ENCODE peak calls at places on chromosomes 13 and 19, in ten cellular contexts. D is transverse colon, J is heart left ventricle, U is tibial nerve, R is testis, Y is adrenal gland, X is body of pancreas, H is breast epithelium, T is thyroid gland, K is Peyer's patch. O is an unnamed sample.

GRCh38 chr19:17125052-17125727 is 49.6 kb downstream of the MYO9B start:
- DNase-seq in D (no peak), J (no peak), U (no peak), R (no peak), Y (no peak), X (no peak), H (peak), T (no peak), K (no peak), O (no peak)

GRCh38 chr19:31611348-31611877 is 262.2 kb upstream of the TSHZ3 start:
- DNase-seq in D (no peak), J (no peak), U (no peak), R (no peak), Y (no peak), X (no peak), H (no peak), T (no peak), K (no peak), O (no peak)

GRCh38 chr19:17327654-17328516 is 6.8 kb downstream of the ANO8 start:
- DNase-seq in D (peak), J (no peak), U (no peak), R (peak), Y (peak), X (peak), H (peak), T (peak), K (peak), O (no peak)

GRCh38 chr13:80430561-80430960 is 89.6 kb upstream of the SPRY2 start:
- DNase-seq in D (no peak), J (no peak), U (no peak), R (no peak), Y (no peak), X (no peak), H (no peak), T (no peak), K (no peak), O (no peak)

GRCh38 chr19:982567-983170 is 1.5 kb upstream of the WDR18 start:
- DNase-seq in D (peak), J (peak), U (peak), R (peak), Y (peak), X (peak), H (peak), T (peak), K (peak), O (peak)

GRCh38 chr13:75042809-75043208 is 439.2 kb downstream of the TBC1D4 start:
- DNase-seq in D (no peak), J (no peak), U (no peak), R (no peak), Y (no peak), X (no peak), H (no peak), T (no peak), K (no peak), O (no peak)

GRCh38 chr13:45257638-45258338 is 56.9 kb upstream of the KCTD4 start:
- DNase-seq in D (no peak), J (no peak), U (no peak), R (no peak), Y (no peak), X (no peak), H (no peak), T (no peak), K (no peak), O (no peak)

GRCh38 chr13:83153833-83154232 is 728.4 kb downstream of the SLITRK1 start:
- DNase-seq in D (no peak), J (no peak), U (no peak), R (no peak), Y (no peak), X (no peak), H (no peak), T (no peak), K (no peak), O (no peak)

GRCh38 chr19:40927567-40927966 is 45.5 kb upstream of the CYP2A7 start:
- DNase-seq in D (no peak), J (no peak), U (no peak), R (no peak), Y (no peak), X (no peak), H (no peak), T (no peak), K (no peak), O (no peak)

DNA sequence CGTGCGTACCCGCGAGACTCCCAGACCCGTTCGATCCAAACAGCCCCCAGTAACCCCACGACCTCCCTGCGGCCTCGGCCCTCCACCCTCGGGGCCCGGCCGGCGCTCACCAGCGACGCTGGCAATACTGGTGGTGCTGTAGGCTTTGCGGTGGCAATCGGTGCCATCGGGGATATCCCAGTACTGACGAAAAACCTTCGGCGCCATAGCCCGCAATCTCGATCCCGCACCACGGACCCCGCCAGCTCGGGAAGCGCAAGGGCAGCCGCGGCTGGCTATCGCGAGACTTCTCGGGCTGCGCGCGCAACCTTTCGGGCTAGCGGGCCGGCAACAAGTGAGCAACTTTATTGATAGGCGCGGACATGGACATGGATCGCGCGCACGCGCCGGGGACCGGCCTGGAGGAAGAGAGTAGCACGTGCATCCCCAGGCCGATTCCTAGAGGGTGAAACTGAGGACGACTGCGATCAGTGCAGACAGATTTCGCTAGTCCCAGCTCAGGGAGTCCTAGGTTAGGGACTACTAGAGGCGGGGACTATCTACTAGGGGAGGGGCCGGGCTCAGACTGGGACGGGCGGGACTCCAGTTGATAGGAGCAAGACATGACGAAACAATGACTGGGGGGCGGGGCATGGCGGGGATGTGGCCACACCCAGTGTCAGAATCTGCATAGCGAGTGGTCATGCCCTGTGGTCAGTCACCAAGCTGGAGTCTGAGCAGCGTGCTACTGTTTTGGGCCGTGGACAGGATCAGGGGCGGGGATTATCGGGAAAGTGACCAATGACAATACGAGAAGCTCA is at the start of gene NDUFA11:
- DNase-seq in D (peak), J (peak), U (peak), R (peak), Y (peak), X (peak), H (peak), T (peak), K (peak), O (peak)
- TF ChIP-seq POLR2A in D (peak), J (peak), U (peak), R (no peak), Y (peak), X (peak), H (peak), T (peak), K (peak), O (peak)

GRCh38 chr13:46295531-46296464 is 84.1 kb downstream of the LRRC63 start:
- DNase-seq in D (peak), J (peak), U (peak), R (peak), Y (peak), X (no peak), H (peak), T (no peak), K (peak), O (no peak)
- TF ChIP-seq POLR2A in D (no peak), J (no peak), U (no peak), R (no peak), Y (no peak), X (no peak), H (no peak), T (no peak), K (no peak), O (no peak)

GRCh38 chr13:113822266-113822665 is 41.6 kb downstream of the GAS6 start:
- DNase-seq in D (no peak), J (no peak), U (no peak), R (no peak), Y (no peak), X (no peak), H (no peak), T (no peak), K (no peak), O (no peak)

GRCh38 chr13:113819731-113820715 is 43.9 kb downstream of the GAS6 start:
- DNase-seq in D (no peak), J (no peak), U (no peak), R (no peak), Y (no peak), X (no peak), H (no peak), T (no peak), K (no peak), O (no peak)

GRCh38 chr13:113820813-113821651 is 42.8 kb downstream of the GAS6 start:
- DNase-seq in D (peak), J (peak), U (peak), R (peak), Y (peak), X (no peak), H (peak), T (peak), K (peak), O (peak)

GRCh38 chr13:113822956-113823744 is 40.7 kb downstream of the GAS6 start:
- DNase-seq in D (no peak), J (no peak), U (no peak), R (no peak), Y (no peak), X (no peak), H (no peak), T (no peak), K (no peak), O (no peak)

GRCh38 chr13:113821847-113822246 is 42.0 kb downstream of the GAS6 start:
- DNase-seq in D (no peak), J (no peak), U (no peak), R (no peak), Y (no peak), X (no peak), H (no peak), T (peak), K (no peak), O (no peak)
- TF ChIP-seq POLR2A in D (no peak), J (no peak), U (no peak), R (no peak), Y (no peak), X (no peak), H (no peak), T (no peak), K (no peak), O (no peak)

GRCh38 chr19:4061683-4062575 is 4.8 kb downstream of the ZBTB7A start:
- DNase-seq in D (peak), J (peak), U (no peak), R (no peak), Y (peak), X (peak), H (peak), T (peak), K (no peak), O (no peak)
- TF ChIP-seq POLR2A in D (no peak), J (no peak), U (no peak), R (no peak), Y (no peak), X (no peak), H (no peak), T (no peak), K (no peak), O (no peak)

DNA sequence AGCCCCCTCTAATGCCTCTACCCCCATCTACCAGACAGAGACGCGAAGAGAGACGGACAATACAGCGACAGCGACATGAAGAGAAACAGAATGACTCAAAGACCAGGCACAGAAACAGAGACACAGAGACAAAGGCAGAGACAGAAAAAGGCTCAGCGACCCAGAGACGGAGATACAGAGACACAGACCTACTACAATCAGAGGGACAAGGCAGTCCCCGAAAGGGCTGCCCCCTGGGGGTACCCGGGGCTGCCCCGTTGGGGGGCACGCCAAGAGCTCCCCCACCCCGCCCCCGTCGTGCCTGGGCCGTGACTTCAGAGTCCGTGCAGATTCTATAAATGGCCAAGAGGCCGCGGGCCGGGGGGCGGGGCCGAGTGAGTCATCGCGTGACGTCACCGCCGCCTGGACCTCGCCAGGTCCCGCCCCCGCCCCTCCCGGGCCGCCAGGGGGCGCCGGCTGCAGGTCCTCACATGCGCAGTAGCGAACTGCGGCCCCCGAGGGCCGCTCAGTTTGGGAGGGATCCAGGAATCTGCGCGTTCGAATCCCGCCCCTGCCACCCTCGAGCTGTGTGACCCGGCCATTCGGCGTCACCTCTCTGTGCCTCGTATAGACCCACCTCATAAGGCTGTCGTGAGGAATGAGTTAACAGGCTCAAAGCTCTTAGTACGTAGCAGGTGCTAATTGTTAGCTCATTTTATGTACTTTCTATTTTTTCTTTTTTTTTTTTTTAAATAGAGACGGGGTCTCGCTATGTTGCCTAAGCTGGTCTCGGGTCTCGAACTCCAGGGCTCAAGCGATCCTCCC is 2.7 kb upstream of the CNN1 start:
- DNase-seq in D (peak), J (peak), U (peak), R (peak), Y (peak), X (peak), H (peak), T (peak), K (peak), O (peak)
- TF ChIP-seq POLR2A in D (peak), J (peak), U (no peak), R (peak), Y (peak), X (peak), H (no peak), T (no peak), K (no peak), O (no peak)

GRCh38 chr19:48481846-48482639 is 12.9 kb downstream of the CYTH2 start:
- DNase-seq in D (no peak), J (peak), U (no peak), R (no peak), Y (no peak), X (no peak), H (no peak), T (no peak), K (no peak), O (no peak)

GRCh38 chr19:48484247-48484893 is 15.2 kb downstream of the CYTH2 start:
- DNase-seq in D (no peak), J (no peak), U (no peak), R (no peak), Y (no peak), X (no peak), H (no peak), T (no peak), K (no peak), O (no peak)

GRCh38 chr19:48487944-48488343 is 18.8 kb downstream of the CYTH2 start:
- DNase-seq in D (peak), J (peak), U (no peak), R (no peak), Y (peak), X (peak), H (peak), T (peak), K (no peak), O (peak)

GRCh38 chr19:48487544-48487943 is 18.4 kb downstream of the CYTH2 start:
- DNase-seq in D (no peak), J (no peak), U (no peak), R (no peak), Y (no peak), X (no peak), H (no peak), T (no peak), K (no peak), O (no peak)

DNA sequence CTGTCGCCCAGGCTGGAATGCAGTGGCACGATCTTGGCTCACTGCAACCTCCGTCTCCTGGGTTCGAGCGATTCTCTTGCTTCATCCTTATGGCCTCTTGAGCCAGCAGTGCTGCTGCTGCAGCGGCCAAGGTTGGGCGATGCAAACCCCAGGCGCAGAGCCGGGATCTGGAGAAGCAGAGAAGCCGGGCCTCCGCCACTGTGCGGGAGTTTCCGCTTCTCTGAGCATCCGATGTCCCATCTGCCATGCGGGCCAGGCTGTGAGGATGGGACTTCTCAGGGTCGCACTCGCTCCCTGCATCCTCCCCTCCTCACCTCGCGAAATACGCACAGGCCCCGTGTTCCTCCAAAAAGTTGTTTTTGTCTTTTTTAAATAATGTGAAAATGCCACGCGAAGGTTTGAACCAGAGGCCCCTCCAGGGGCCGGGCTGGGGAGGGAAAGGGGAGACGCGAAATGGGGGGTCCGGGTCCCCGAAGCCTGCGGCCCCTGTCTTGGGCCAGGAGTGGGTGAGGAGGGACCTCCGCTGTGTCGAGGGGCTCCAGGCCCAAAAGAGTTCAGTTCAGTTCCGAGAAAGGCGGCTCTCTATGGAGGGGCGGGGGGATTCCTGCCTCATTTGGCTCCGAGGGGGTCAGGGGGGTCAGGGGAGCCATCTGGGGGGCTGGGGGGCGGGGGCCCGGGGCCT is 15.9 kb downstream of the CYTH2 start:
- DNase-seq in D (no peak), J (no peak), U (no peak), R (no peak), Y (no peak), X (no peak), H (no peak), T (no peak), K (no peak), O (no peak)
- TF ChIP-seq POLR2A in D (no peak), J (no peak), U (no peak), R (no peak), Y (no peak), X (no peak), H (no peak), T (no peak), K (no peak), O (no peak)

GRCh38 chr19:13841339-13842293 is 35.3 kb upstream of the NANOS3 start:
- DNase-seq in D (peak), J (peak), U (peak), R (no peak), Y (peak), X (peak), H (peak), T (peak), K (no peak), O (no peak)

GRCh38 chr19:13842294-13843103 is 34.4 kb upstream of the NANOS3 start:
- DNase-seq in D (peak), J (peak), U (peak), R (peak), Y (peak), X (peak), H (peak), T (peak), K (peak), O (no peak)

GRCh38 chr19:13840751-13841338 is 36.1 kb upstream of the NANOS3 start:
- DNase-seq in D (no peak), J (no peak), U (no peak), R (no peak), Y (no peak), X (no peak), H (no peak), T (no peak), K (no peak), O (no peak)

GRCh38 chr19:13844130-13844631 is 32.8 kb upstream of the NANOS3 start:
- DNase-seq in D (no peak), J (no peak), U (no peak), R (no peak), Y (no peak), X (no peak), H (no peak), T (no peak), K (no peak), O (no peak)

DNA sequence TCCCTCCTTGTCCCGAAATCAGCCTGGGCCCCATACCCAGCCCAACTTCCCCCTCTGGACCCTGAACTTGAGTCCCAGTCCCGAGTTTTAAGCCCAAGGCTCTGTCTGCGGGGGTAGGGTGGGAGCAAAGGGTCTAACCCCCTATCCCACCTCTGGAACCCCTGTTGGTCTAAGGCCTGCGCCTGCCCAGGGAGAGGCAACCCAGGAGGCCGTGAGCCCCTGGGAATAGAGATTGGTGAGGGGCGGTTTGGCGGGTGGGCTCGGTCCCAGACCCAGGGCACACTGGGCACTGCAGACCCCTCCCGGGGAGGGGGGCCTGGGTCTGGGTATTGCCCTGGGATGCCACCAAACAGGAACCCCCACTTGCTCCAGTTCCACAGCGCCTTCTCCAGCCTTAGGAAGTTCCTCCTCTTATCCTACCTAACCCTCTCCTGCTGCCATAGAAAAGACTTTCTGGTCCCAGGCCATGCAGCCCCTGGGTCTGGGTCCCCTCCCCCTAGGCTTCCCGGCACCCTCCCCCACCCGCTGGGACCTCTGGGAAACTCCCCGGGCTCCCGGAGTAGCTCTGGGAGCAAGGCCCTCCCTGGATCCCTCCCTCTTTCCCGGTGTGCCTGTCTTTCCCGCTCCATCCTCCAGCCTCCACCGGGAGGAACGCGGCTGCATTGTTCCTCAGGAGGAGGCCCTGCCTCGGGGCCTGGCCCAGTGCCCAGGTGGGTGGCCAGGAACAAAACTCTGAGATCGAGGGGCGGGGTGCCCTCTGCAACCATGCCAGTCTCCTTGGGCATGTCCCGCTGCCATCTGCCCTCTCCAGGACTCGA is 33.6 kb upstream of the NANOS3 start:
- DNase-seq in D (peak), J (peak), U (no peak), R (no peak), Y (no peak), X (peak), H (peak), T (peak), K (no peak), O (no peak)
- TF ChIP-seq POLR2A in D (no peak), J (no peak), U (no peak), R (no peak), Y (no peak), X (no peak), H (no peak), T (no peak), K (no peak), O (no peak)

GRCh38 chr19:7801020-7801570 is 28.9 kb upstream of the EVI5L start:
- DNase-seq in D (no peak), J (no peak), U (no peak), R (no peak), Y (no peak), X (no peak), H (no peak), T (no peak), K (no peak), O (no peak)
- TF ChIP-seq POLR2A in D (no peak), J (no peak), U (no peak), R (no peak), Y (no peak), X (no peak), H (no peak), T (no peak), K (no peak), O (no peak)

GRCh38 chr19:42229855-42230331 is 9.8 kb downstream of the ZNF526 start:
- DNase-seq in D (no peak), J (no peak), U (no peak), R (no peak), Y (no peak), X (no peak), H (no peak), T (no peak), K (no peak), O (no peak)
- TF ChIP-seq POLR2A in D (no peak), J (no peak), U (no peak), R (no peak), Y (no peak), X (no peak), H (no peak), T (no peak), K (no peak), O (no peak)

GRCh38 chr19:53876651-53877224 is 5.3 kb upstream of the PRKCG start:
- DNase-seq in D (no peak), J (no peak), U (no peak), R (no peak), Y (no peak), X (no peak), H (no peak), T (no peak), K (no peak), O (no peak)
- TF ChIP-seq POLR2A in D (no peak), J (no peak), U (no peak), R (no peak), Y (no peak), X (no peak), H (no peak), T (no peak), K (no peak), O (no peak)